ENCODE peak calls at places on chromosomes 2 and 18, in ten cellular contexts. L is H1, X is transverse colon, S is A549, F is right lobe of liver, K is thyroid gland, D is IMR-90, T is heart left ventricle, U is HepG2, N is vagina. P is an unnamed sample. For H3K4me1, the result is how much of the 10 kb centered on the place peaks cover.

GRCh38 chr2:62304429-62305417 is 108.8 kb downstream of the B3GNT2 start:
- DNase-seq in L (no peak), X (peak), S (no peak), F (peak), K (peak), D (peak), T (peak), U (peak), N (no peak), P (no peak)

GRCh38 chr2:204608261-204608660 is 63.0 kb downstream of the PARD3B start:
- DNase-seq in L (no peak), X (no peak), S (no peak), F (no peak), K (no peak), D (peak), T (no peak), U (no peak), N (no peak), P (no peak)

GRCh38 chr2:209938906-209939305 is 63.5 kb upstream of the RPE start:
- DNase-seq in L (no peak), X (no peak), S (no peak), F (no peak), K (no peak), D (no peak), T (no peak), U (no peak), N (no peak), P (no peak)

GRCh38 chr18:51610481-51610880 is 413.0 kb upstream of the MEX3C start:
- DNase-seq in L (no peak), X (no peak), S (no peak), F (no peak), K (no peak), D (no peak), T (no peak), U (no peak), N (no peak), P (no peak)

GRCh38 chr18:11572201-11572600 is 37.2 kb upstream of the SLC35G4 start:
- DNase-seq in L (no peak), X (no peak), S (no peak), F (no peak), K (no peak), D (no peak), T (no peak), U (no peak), N (no peak), P (no peak)

GRCh38 chr18:69161383-69162028 is 239.2 kb upstream of the DOK6 start:
- DNase-seq in L (no peak), X (no peak), S (no peak), F (no peak), K (no peak), D (peak), T (no peak), U (peak), N (no peak), P (no peak)

GRCh38 chr2:234178309-234179030 is 128.0 kb downstream of the SPP2 start:
- DNase-seq in L (no peak), X (no peak), S (peak), F (no peak), K (peak), D (peak), T (no peak), U (no peak), N (no peak), P (no peak)

GRCh38 chr2:196336715-196337617 is 165.6 kb upstream of the STK17B start:
- DNase-seq in L (no peak), X (peak), S (peak), F (no peak), K (no peak), D (peak), T (no peak), U (peak), N (no peak), P (peak)

GRCh38 chr2:13791019-13791418 is 841.5 kb upstream of the LRATD1 start:
- DNase-seq in L (no peak), X (no peak), S (no peak), F (no peak), K (no peak), D (no peak), T (no peak), U (no peak), N (no peak), P (no peak)

GRCh38 chr2:46813046-46813445 is 102.6 kb downstream of the MCFD2 start:
- DNase-seq in L (no peak), X (no peak), S (no peak), F (no peak), K (peak), D (peak), T (peak), U (no peak), N (no peak), P (no peak)

GRCh38 chr2:86808315-86809161 is 17.8 kb upstream of the CD8A start:
- DNase-seq in L (peak), X (peak), S (peak), F (peak), K (peak), D (peak), T (peak), U (peak), N (no peak), P (peak)

GRCh38 chr18:58057291-58057965 is 13.4 kb downstream of the NEDD4L start:
- DNase-seq in L (no peak), X (no peak), S (no peak), F (peak), K (no peak), D (no peak), T (no peak), U (no peak), N (no peak), P (no peak)

GRCh38 chr2:105081006-105081701 is 43.3 kb downstream of the MRPS9 start:
- DNase-seq in L (peak), X (no peak), S (no peak), F (no peak), K (no peak), D (peak), T (no peak), U (no peak), N (no peak), P (no peak)

GRCh38 chr2:74530239-74531161 is 767 bp downstream of the HTRA2 start:
- DNase-seq in L (no peak), X (peak), S (peak), F (no peak), K (peak), D (peak), T (no peak), U (no peak), N (no peak), P (no peak)

GRCh38 chr18:260547-260946 is 7.3 kb downstream of the THOC1 start:
- DNase-seq in L (no peak), X (no peak), S (no peak), F (no peak), K (no peak), D (no peak), T (no peak), U (no peak), N (no peak), P (no peak)

GRCh38 chr2:25323042-25323514 is 18.6 kb downstream of the DNMT3A start:
- DNase-seq in L (peak), X (no peak), S (no peak), F (no peak), K (no peak), D (peak), T (no peak), U (no peak), N (no peak), P (no peak)

GRCh38 chr2:19474128-19474527 is 115.7 kb upstream of the OSR1 start:
- DNase-seq in L (no peak), X (peak), S (no peak), F (no peak), K (no peak), D (peak), T (no peak), U (no peak), N (no peak), P (no peak)

GRCh38 chr2:113079123-113079522 is 11.4 kb downstream of the IL1F10 start:
- DNase-seq in L (no peak), X (no peak), S (no peak), F (no peak), K (no peak), D (no peak), T (no peak), U (no peak), N (no peak), P (no peak)

GRCh38 chr2:30655660-30656059 is 151.6 kb downstream of the CAPN13 start:
- DNase-seq in L (no peak), X (no peak), S (no peak), F (no peak), K (no peak), D (peak), T (peak), U (no peak), N (no peak), P (no peak)

GRCh38 chr2:119062652-119063051 is 95.9 kb downstream of the C1QL2 start:
- DNase-seq in L (no peak), X (no peak), S (no peak), F (no peak), K (no peak), D (no peak), T (no peak), U (no peak), N (no peak), P (no peak)

GRCh38 chr18:29449424-29449823 is 1272.5 kb upstream of the CDH2 start:
- DNase-seq in L (no peak), X (no peak), S (no peak), F (no peak), K (no peak), D (peak), T (no peak), U (no peak), N (no peak), P (no peak)

GRCh38 chr18:78241535-78242306 is 737.9 kb upstream of the SALL3 start:
- DNase-seq in L (no peak), X (no peak), S (no peak), F (no peak), K (no peak), D (no peak), T (no peak), U (no peak), N (no peak), P (no peak)

GRCh38 chr2:219598308-219599078 is 836 bp downstream of the STK11IP start:
- DNase-seq in L (no peak), X (no peak), S (no peak), F (no peak), K (no peak), D (no peak), T (no peak), U (no peak), N (no peak), P (no peak)

GRCh38 chr2:95052301-95052700 is 26.8 kb downstream of the MAL start:
- DNase-seq in L (no peak), X (no peak), S (no peak), F (no peak), K (peak), D (no peak), T (no peak), U (no peak), N (no peak), P (no peak)

GRCh38 chr2:239319261-239319661 is 81.6 kb downstream of the HDAC4 start:
- DNase-seq in L (no peak), X (peak), S (no peak), F (peak), K (peak), D (peak), T (peak), U (no peak), N (no peak), P (peak)

GRCh38 chr2:176488446-176488845 is 219.2 kb downstream of the MTX2 start:
- DNase-seq in L (no peak), X (no peak), S (no peak), F (no peak), K (no peak), D (no peak), T (no peak), U (no peak), N (no peak), P (no peak)

DNA sequence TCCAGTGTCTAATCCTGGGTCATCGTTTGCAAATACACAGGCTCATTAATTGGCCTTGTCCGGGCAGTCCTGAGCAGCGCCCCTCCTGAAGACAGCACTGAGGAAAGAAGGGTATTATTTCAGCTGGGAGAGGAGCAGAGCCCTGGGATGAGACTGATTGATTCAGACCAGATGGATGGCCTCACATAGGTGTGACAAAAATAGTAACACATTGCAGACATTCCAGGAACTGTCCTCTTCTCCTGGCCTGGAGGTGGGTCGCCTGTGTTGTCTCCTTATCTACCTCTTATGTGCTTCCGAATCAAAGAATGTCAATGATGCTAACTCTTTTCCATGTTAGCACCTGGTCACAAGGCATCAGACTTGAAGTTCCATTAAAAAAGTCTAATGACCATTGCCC is 45.9 kb downstream of the ZEB2 start:
- DNase-seq in L (no peak), X (no peak), S (no peak), F (no peak), K (no peak), D (no peak), T (no peak), U (no peak), N (no peak), P (no peak)
- H3K4me1 ChIP-seq in L (under half), X (under half), S (under half), F (under half), K (under half), D (under half), T (under half), U (under half), N (half or more), P (half or more)

GRCh38 chr2:165953655-165954606 is at the start of gene TTC21B:
- DNase-seq in L (peak), X (peak), S (peak), F (peak), K (peak), D (peak), T (peak), U (peak), N (no peak), P (peak)
- TF ChIP-seq POLR2A in L (peak), X (peak), S (peak), F (peak), K (peak), D (peak), T (peak), U (peak), N (peak), P (peak)

DNA sequence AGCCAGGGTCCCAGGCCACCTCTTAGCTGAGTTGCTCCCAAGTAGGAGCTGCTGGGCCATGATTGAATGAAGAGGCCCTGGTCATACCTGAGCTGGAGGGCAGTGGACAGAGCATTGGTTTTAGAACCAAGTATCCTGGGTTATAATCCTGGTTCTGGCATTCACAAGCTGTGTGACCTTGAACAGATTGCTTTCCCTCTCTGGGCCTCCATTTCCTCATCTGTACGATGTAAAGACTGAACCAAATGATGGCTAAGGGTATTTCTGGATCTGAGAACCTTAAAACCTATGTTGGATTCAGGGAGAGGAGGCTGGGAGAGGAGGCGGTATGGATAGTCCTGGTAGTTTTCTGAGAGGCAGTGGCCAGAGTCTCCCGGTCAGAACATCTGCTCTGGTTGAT is 31.0 kb downstream of the KCNK3 start:
- DNase-seq in L (no peak), X (no peak), S (no peak), F (no peak), K (no peak), D (no peak), T (no peak), U (no peak), N (no peak), P (no peak)
- H3K4me1 ChIP-seq in L (under half), X (under half), S (half or more), F (half or more), K (half or more), D (under half), T (under half), U (under half), N (under half), P (under half)

DNA sequence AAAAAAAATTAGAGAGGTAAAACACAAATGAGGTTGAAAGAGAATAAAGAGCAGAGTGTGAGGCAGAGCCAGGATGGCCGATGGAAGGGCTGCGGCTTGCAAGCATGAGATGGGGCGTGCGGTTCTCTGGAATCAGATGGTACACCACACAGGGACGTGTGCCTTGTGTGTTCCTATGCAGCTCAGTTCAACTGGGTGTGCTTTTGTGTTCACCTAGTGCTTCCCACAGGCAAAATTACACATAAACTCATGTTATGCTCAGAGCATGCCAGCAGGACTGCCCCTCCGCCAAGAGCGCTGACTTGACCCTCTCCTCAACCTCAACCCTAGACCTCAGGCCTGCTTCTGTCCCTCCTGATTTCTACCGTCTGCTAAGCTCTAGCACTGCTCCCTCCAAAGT is 24.4 kb downstream of the STARD7 start:
- DNase-seq in L (no peak), X (no peak), S (no peak), F (no peak), K (no peak), D (no peak), T (no peak), U (no peak), N (no peak), P (no peak)
- TF ChIP-seq POLR2A in L (peak), X (no peak), S (no peak), F (no peak), K (no peak), D (no peak), T (no peak), U (peak), N (no peak), P (no peak)

GRCh38 chr2:172431993-172432392 is 4.6 kb downstream of the ITGA6 start:
- DNase-seq in L (no peak), X (no peak), S (no peak), F (no peak), K (no peak), D (no peak), T (no peak), U (no peak), N (no peak), P (no peak)

GRCh38 chr2:172435608-172435911 is 8.2 kb downstream of the ITGA6 start:
- DNase-seq in L (no peak), X (no peak), S (no peak), F (no peak), K (no peak), D (no peak), T (no peak), U (no peak), N (no peak), P (no peak)

GRCh38 chr2:172431428-172431827 is 4.0 kb downstream of the ITGA6 start:
- DNase-seq in L (no peak), X (peak), S (no peak), F (no peak), K (peak), D (no peak), T (peak), U (no peak), N (no peak), P (no peak)

GRCh38 chr2:172434821-172435607 is 7.6 kb downstream of the ITGA6 start:
- DNase-seq in L (no peak), X (no peak), S (no peak), F (no peak), K (no peak), D (peak), T (no peak), U (no peak), N (no peak), P (no peak)

GRCh38 chr2:172433169-172433568 is 5.8 kb downstream of the ITGA6 start:
- DNase-seq in L (no peak), X (no peak), S (no peak), F (no peak), K (no peak), D (no peak), T (no peak), U (no peak), N (no peak), P (no peak)
- H3K4me1 ChIP-seq in L (under half), X (half or more), S (under half), F (under half), K (under half), D (under half), T (under half), U (half or more), N (half or more), P (half or more)

DNA sequence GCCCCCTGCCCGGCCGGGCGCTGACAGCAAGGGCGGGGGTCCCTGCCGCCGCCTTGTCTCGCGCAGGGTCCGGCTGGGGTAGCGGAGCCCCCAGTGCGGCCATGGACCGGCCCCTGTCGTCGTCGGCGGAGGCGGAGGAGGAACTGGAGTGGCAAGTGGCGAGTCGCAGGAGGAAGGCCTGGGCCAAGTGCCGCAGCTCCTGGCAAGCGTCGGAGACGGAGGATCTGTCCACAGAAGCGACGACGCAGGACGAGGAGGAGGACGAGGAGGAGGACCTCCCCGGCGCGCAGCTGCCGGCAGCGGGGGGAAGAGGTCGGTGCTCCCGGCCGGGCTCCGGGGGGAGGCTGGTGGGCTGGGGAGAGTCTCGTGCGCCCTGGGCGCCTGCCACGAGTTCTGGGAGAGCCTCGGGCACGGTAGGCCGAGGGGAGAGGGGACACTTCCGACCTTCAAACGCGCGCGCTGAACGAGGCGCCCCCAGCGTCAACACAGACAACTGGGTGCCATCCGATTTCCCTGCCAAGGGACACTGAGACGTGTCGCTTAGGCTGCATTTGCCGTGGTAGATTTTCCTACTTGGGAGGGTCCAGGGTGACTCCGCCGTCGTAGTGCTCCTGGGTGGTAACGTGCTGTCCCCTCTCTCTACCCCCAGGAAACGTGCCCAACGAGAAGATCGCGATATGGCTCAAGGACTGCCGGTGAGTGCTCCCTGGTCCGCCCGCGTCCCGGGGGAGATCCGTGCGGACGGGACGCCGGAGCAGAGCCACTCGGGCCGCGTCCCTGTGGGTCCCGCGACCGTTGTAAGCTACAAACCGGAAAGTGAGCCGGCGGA is 650 bp downstream of the ITPRID2 start:
- DNase-seq in L (peak), X (peak), S (peak), F (peak), K (peak), D (peak), T (peak), U (peak), N (no peak), P (peak)
- TF ChIP-seq POLR2A in L (no peak), X (peak), S (peak), F (peak), K (peak), D (no peak), T (no peak), U (peak), N (peak), P (peak)

GRCh38 chr2:32910883-32911598 is 35.7 kb upstream of the LTBP1 start:
- DNase-seq in L (no peak), X (peak), S (no peak), F (no peak), K (no peak), D (no peak), T (no peak), U (no peak), N (no peak), P (no peak)
- H3K4me1 ChIP-seq in L (under half), X (under half), S (under half), F (under half), K (under half), D (under half), T (under half), U (under half), N (under half), P (under half)

DNA sequence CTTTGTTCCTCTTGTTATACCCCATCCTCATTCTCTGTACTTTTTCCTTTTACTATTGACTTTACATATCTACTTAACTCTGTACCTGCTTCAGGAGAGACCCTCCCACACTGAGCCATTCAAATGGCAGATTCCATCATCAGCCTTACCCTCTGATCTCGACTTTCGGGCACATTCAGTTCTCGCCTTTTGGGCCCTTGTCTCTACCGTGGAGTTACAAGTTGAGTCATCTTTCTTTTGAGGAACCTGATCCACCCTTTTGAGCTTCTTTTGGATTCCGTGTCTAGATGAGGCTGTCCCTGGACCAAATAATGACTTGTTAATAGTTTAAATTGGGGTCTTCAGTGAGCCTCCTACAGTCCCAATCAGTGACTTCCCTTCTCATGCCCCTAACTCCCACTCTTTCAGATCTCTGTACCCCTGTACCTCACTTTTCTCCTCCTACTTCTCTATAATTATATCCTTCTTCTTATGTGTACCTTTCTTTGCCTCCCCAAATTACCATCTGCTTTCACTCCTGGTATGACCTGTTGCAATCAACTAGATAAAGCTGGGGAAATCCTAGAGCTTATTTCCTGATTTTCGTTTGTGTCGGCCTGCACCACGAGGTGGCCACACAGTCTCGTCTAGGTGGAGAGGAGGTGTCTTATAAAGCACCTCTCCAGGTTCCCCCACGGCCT is 17.2 kb downstream of the SP110 start:
- DNase-seq in L (no peak), X (no peak), S (no peak), F (no peak), K (no peak), D (no peak), T (no peak), U (no peak), N (no peak), P (no peak)
- TF ChIP-seq POLR2A in L (no peak), X (no peak), S (no peak), F (no peak), K (no peak), D (no peak), T (no peak), U (no peak), N (no peak), P (no peak)

P was measured in tibial nerve.